ENCODE peak calls at places on chromosomes 2 and 18, in seven cellular contexts. P is KG1, Z is lower leg skin, L is heart right ventricle, I is brain microvascular endothelial cell, K is Caco-2, U is astrocyte of the cerebellum. D is an unnamed sample.

GRCh38 chr2:121366040-121366439 is 81.0 kb upstream of the TFCP2L1 start:
- DNase-seq in Z (no peak), I (no peak), L (no peak), K (no peak), U (no peak), P (no peak), D (no peak)

GRCh38 chr2:74725287-74725686 is 71.2 kb downstream of the SEMA4F start:
- DNase-seq in P (no peak), U (no peak), K (no peak), Z (no peak), I (no peak), L (no peak), D (no peak)

GRCh38 chr2:217095511-217096205 is 235.8 kb upstream of the TNP1 start:
- DNase-seq in Z (no peak), P (no peak), K (no peak), I (no peak), L (no peak), U (no peak), D (no peak)

GRCh38 chr2:49832555-49832954 is 678.2 kb upstream of the FSHR start:
- DNase-seq in K (no peak), I (no peak), P (no peak), L (no peak), U (no peak), Z (no peak), D (no peak)

GRCh38 chr18:67094123-67094522 is 422.4 kb downstream of the DSEL start:
- DNase-seq in U (no peak), L (no peak), I (no peak), K (no peak), P (no peak), Z (no peak), D (no peak)

GRCh38 chr2:162293122-162293781 is 25.2 kb downstream of the IFIH1 start:
- DNase-seq in Z (no peak), L (no peak), I (no peak), P (no peak), K (no peak), U (no peak), D (no peak)

GRCh38 chr2:63698825-63699548 is 110.2 kb downstream of the MDH1 start:
- DNase-seq in I (peak; percentile 70), P (no peak), U (peak; percentile 68), Z (peak; percentile 89), L (no peak), K (peak; percentile 69), D (no peak)

GRCh38 chr2:37566517-37566961 is 104.9 kb downstream of the CDC42EP3 start:
- DNase-seq in K (no peak), I (peak; percentile 70), P (no peak), L (no peak), U (peak; percentile 59), Z (no peak), D (no peak)

GRCh38 chr2:65377556-65378307 is 54.7 kb downstream of the SPRED2 start:
- DNase-seq in Z (peak; percentile 75), P (no peak), U (peak; percentile 61), K (peak; percentile 59), L (no peak), I (peak; percentile 74), D (no peak)

GRCh38 chr18:45448871-45449270 is 166.4 kb upstream of the SLC14A2 start:
- DNase-seq in Z (no peak), I (no peak), P (no peak), K (no peak), L (no peak), U (no peak), D (no peak)

GRCh38 chr2:10538224-10538894 is 90.2 kb upstream of the ODC1 start:
- DNase-seq in Z (no peak), L (no peak), I (peak; percentile 75), U (peak; percentile 12), K (no peak), P (no peak), D (no peak)

GRCh38 chr18:26546170-26546874 is 2.0 kb downstream of the KCTD1 start:
- DNase-seq in K (no peak), I (no peak), Z (no peak), U (no peak), L (no peak), P (no peak), D (no peak)

GRCh38 chr2:145007673-145008263 is 487.8 kb upstream of the ZEB2 start:
- DNase-seq in L (peak; percentile 19), U (no peak), Z (no peak), P (no peak), I (peak; percentile 75), K (no peak), D (no peak)

GRCh38 chr2:46299365-46300263 is 2.4 kb downstream of the EPAS1 start:
- DNase-seq in Z (peak; percentile 96), K (peak; percentile 73), P (no peak), L (peak; percentile 74), I (peak; percentile 59), U (no peak), D (peak; percentile 43)

GRCh38 chr2:140855471-140855870 is 1275.3 kb downstream of the LRP1B start:
- DNase-seq in U (no peak), Z (no peak), K (peak; percentile 51), L (no peak), P (no peak), I (no peak), D (no peak)

GRCh38 chr2:85578243-85579180 is 1.1 kb downstream of the VAMP8 start:
- DNase-seq in Z (peak; percentile 91), I (no peak), L (peak; percentile 54), K (no peak), P (peak; percentile 53), U (no peak), D (no peak)